ENCODE peak calls at places on chromosomes 11 and 22, in four cellular contexts. E is fibroblast of mammary gland, U is tibial artery, F is tibial nerve. O is an unnamed sample.

GRCh38 chr11:32154275-32154674 is 63.4 kb downstream of the RCN1 start:
- DNase-seq in E (peak), U (no peak), F (no peak), O (no peak)

GRCh38 chr22:36385491-36386350 is 2.0 kb downstream of the MYH9 start:
- DNase-seq in E (peak), U (peak), F (no peak), O (peak)

GRCh38 chr22:46572911-46573780 is 35.7 kb upstream of the CELSR1 start:
- DNase-seq in E (no peak), U (no peak), F (no peak), O (no peak)

GRCh38 chr22:17083811-17084540 is 824 bp upstream of the IL17RA start:
- DNase-seq in E (no peak), U (peak), F (no peak), O (no peak)

GRCh38 chr11:70544774-70545625 is 146.7 kb downstream of the CTTN start:
- DNase-seq in E (no peak), U (no peak), F (no peak), O (no peak)

GRCh38 chr11:124799384-124800225 is 601 bp downstream of the MSANTD2 start:
- DNase-seq in E (peak), U (peak), F (no peak), O (peak)

GRCh38 chr22:19223617-19224016 is 45.1 kb upstream of the SLC25A1 start:
- DNase-seq in E (no peak), U (no peak), F (no peak), O (no peak)

GRCh38 chr22:30079952-30080533 is at the start of gene HORMAD2:
- DNase-seq in E (peak), U (no peak), F (no peak), O (no peak)

GRCh38 chr11:78690588-78690987 is 115.9 kb upstream of the NARS2 start:
- DNase-seq in E (peak), U (no peak), F (no peak), O (no peak)

GRCh38 chr22:29151316-29151715 is 54.4 kb upstream of the EMID1 start:
- DNase-seq in E (no peak), U (peak), F (no peak), O (no peak)

GRCh38 chr11:57474017-57474750 is 13.9 kb downstream of the RTN4RL2 start:
- DNase-seq in E (peak), U (no peak), F (no peak), O (peak)

GRCh38 chr11:118628031-118628430 is 20.6 kb downstream of the PHLDB1 start:
- DNase-seq in E (no peak), U (no peak), F (no peak), O (no peak)

GRCh38 chr11:121300972-121301699 is 8.6 kb downstream of the SC5D start:
- DNase-seq in E (peak), U (no peak), F (no peak), O (no peak)

GRCh38 chr11:9516113-9516512 is 55.3 kb downstream of the ZNF143 start:
- DNase-seq in E (no peak), U (no peak), F (no peak), O (no peak)

GRCh38 chr11:112174789-112175595 is at the start of gene BCO2:
- DNase-seq in E (peak), U (peak), F (peak), O (peak)

GRCh38 chr11:128551641-128552335 is 35.6 kb downstream of the ETS1 start:
- DNase-seq in E (peak), U (no peak), F (no peak), O (peak)

GRCh38 chr11:60344146-60344545 is 17.1 kb downstream of the MS4A6E start:
- DNase-seq in E (no peak), U (no peak), F (no peak), O (no peak)

GRCh38 chr11:60348116-60348515 is 21.1 kb downstream of the MS4A6E start:
- DNase-seq in E (no peak), U (no peak), F (no peak), O (no peak)

GRCh38 chr11:60347084-60347797 is 20.2 kb downstream of the MS4A6E start:
- DNase-seq in E (no peak), U (no peak), F (no peak), O (no peak)

GRCh38 chr11:60343094-60343704 is 16.1 kb downstream of the MS4A6E start:
- DNase-seq in E (peak), U (no peak), F (no peak), O (no peak)

GRCh38 chr11:60345489-60345888 is 18.4 kb downstream of the MS4A6E start:
- DNase-seq in E (no peak), U (no peak), F (peak), O (no peak)
- TF ChIP-seq CTCF in E (peak), U (no peak), F (no peak), O (peak)

GRCh38 chr11:115333106-115333505 is 171.1 kb downstream of the CADM1 start:
- DNase-seq in E (no peak), U (no peak), F (no peak), O (no peak)
- TF ChIP-seq CTCF in E (no peak), U (no peak), F (no peak), O (no peak)

GRCh38 chr11:105202422-105202821 is 62.9 kb upstream of the CARD18 start:
- DNase-seq in E (no peak), U (no peak), F (no peak), O (no peak)
- TF ChIP-seq CTCF in E (no peak), U (no peak), F (no peak), O (no peak)

GRCh38 chr11:6603287-6604080 is at the start of the genes ILK and RRP8:
- DNase-seq in E (peak), U (peak), F (peak), O (peak)
- TF ChIP-seq CTCF in E (peak), U (peak), F (peak), O (no peak)

GRCh38 chr11:100774859-100775258 is 87.8 kb downstream of the ARHGAP42 start:
- DNase-seq in E (no peak), U (no peak), F (no peak), O (no peak)

GRCh38 chr11:100774132-100774531 is 87.0 kb downstream of the ARHGAP42 start:
- DNase-seq in E (no peak), U (no peak), F (no peak), O (no peak)

GRCh38 chr11:100769165-100769564 is 82.1 kb downstream of the ARHGAP42 start:
- DNase-seq in E (no peak), U (no peak), F (no peak), O (no peak)

DNA sequence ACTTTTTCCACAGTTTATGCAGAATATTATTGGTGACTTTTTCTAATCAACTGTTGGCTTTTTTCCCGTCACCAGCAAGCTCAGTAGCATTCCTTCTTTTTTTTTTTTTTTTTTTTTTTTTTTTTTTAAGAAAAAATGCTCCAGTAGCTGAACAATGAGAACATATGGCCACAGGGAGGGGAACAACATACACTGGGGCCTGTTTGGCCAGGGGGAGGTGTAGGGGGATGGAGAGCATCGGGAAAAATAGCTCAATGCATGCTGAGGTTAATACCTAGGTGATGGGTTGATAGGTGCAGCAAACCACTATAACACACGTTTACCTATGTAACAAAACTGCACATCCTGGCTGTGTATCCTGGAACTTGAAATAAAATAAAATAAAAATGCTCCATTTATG is 82.5 kb downstream of the ARHGAP42 start:
- DNase-seq in E (no peak), U (no peak), F (no peak), O (no peak)
- TF ChIP-seq CTCF in E (no peak), U (no peak), F (no peak), O (no peak)

DNA sequence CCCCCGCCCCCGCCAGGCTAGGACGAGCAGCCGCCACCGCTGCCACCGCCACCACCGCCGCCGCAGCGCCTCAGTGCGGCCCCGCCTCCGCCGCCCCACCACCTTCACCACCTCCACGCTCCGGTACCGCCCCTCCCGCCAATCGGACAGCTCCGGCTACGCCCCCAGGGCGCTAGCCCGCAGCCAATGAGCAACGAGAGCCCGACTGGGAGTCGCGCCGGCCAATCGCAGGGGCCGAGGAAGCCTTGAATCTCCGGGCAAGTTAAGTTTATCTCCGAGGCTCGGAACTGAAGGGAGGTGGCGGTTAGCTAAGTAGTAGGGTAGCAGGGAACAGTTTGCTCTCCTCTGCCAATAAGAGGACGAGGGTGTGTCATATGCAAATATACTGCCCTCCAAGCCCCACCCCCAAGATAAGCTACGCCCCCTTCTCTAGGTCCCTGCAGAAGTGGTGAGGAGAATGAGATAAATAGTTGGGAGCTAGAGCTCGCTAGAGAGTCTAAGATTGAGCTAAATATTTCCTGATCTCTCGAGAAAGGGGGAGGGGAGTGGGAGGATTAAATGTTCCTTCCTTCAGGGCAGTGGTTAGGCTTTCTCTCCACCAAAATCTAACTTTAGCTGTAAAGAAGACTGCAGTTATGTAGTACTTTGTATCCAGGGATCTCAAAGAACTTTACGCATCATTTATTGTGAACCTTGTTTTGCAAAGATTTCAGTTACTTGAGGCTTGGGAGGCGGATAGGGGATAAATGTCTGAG is at the start of gene SESN3:
- DNase-seq in E (peak), U (peak), F (peak), O (peak)
- TF ChIP-seq CTCF in E (peak), U (no peak), F (peak), O (no peak)

GRCh38 chr11:1741741-1742140 is 8.7 kb downstream of the IFITM10 start:
- DNase-seq in E (no peak), U (peak), F (no peak), O (no peak)
- TF ChIP-seq CTCF in E (no peak), U (no peak), F (no peak), O (no peak)

DNA sequence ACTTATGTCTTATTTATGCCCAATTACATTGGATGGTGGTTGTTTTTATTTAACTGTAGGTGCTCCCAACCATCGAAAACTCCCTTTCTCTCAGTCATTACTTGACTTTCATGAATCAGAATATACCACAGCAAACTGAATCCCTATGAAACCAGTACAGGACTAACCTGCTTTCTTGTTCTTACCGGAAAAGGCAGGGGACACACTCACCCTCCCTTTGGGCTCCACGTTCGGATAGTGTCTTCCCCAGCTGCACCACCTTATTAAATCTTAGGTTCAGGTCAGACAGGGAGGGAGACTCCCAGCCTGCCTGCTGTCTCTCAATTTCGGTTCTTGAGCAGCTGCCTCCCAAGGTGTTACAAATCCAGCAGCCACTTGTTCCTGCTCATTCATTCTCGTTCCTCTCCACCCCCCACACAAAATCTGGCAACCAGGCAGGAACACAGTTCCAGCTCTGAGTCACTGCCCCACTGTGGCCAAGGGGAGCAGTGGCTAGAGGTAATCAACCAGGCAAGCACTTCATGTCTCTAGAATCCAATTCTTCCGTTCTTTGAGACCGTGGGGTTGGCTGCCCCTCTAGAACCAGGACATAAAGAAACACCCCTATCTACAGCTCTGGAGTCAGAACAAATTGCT is 133.0 kb downstream of the PLEKHA7 start:
- DNase-seq in E (peak), U (no peak), F (no peak), O (no peak)
- TF ChIP-seq CTCF in E (peak), U (peak), F (no peak), O (no peak)

GRCh38 chr11:12901272-12901671 is 107.8 kb upstream of the RASSF10 start:
- DNase-seq in E (peak), U (no peak), F (no peak), O (no peak)
- TF ChIP-seq CTCF in E (no peak), U (no peak), F (no peak), O (no peak)

DNA sequence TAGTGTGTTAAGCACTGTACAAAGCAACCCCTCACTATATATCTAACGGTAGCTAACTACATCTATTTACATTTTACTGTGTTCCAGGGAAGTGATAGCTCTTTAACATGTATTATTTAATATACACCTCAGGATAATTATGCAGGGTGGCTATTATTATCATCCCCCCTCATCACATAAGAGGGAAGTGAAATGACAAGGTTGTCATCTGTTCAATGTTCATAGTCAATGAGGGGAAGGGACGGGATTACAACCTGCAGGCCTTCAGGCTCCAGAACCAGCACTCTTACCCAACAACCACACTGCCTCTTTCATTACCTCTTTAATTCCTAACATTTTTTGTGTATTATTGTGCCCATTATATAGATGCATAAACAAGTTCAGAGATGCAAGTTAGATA is 238.7 kb upstream of the ANO3 start:
- DNase-seq in E (no peak), U (no peak), F (no peak), O (no peak)
- TF ChIP-seq CTCF in E (no peak), U (no peak), F (no peak), O (no peak)